ENCODE peak calls at places on chromosomes 3 and 15, in four cellular contexts. One of them, this sample, is unnamed.

GRCh38 chr3:151281671-151282334 is 3.5 kb upstream of the P2RY14 start:
- DNase-seq in H1: no peak
- DNase-seq in K562: no peak
- DNase-seq in HepG2: no peak
- DNase-seq in this sample: no peak

GRCh38 chr3:55327131-55327920 is 159.8 kb downstream of the WNT5A start:
- DNase-seq in H1: no peak
- DNase-seq in K562: no peak
- DNase-seq in HepG2: no peak
- DNase-seq in this sample: no peak

GRCh38 chr15:51132384-51133139 is 37.9 kb upstream of the TNFAIP8L3 start:
- DNase-seq in H1: no peak
- DNase-seq in K562: peak
- DNase-seq in HepG2: peak
- DNase-seq in this sample: no peak

GRCh38 chr3:55555866-55556621 is 68.9 kb upstream of the WNT5A start:
- DNase-seq in H1: no peak
- DNase-seq in K562: no peak
- DNase-seq in HepG2: no peak
- DNase-seq in this sample: no peak

GRCh38 chr3:120642368-120642948 is 39.6 kb downstream of the HGD start:
- DNase-seq in H1: no peak
- DNase-seq in K562: peak
- DNase-seq in HepG2: no peak
- DNase-seq in this sample: no peak

GRCh38 chr3:159605776-159606175 is 382.9 kb upstream of the IL12A start:
- DNase-seq in H1: no peak
- DNase-seq in K562: no peak
- DNase-seq in HepG2: no peak
- DNase-seq in this sample: no peak

GRCh38 chr3:103947062-103947461 is 1419.6 kb upstream of the ALCAM start:
- DNase-seq in H1: no peak
- DNase-seq in K562: no peak
- DNase-seq in HepG2: peak
- DNase-seq in this sample: no peak

GRCh38 chr3:197749601-197750395 is at the start of gene FYTTD1:
- DNase-seq in H1: no peak
- DNase-seq in K562: peak
- DNase-seq in HepG2: peak
- DNase-seq in this sample: no peak

GRCh38 chr15:63378946-63379345 is 2.7 kb downstream of the CA12 start:
- DNase-seq in H1: no peak
- DNase-seq in K562: no peak
- DNase-seq in HepG2: no peak
- DNase-seq in this sample: no peak

GRCh38 chr3:157405457-157405856 is 31.2 kb upstream of the PTX3 start:
- DNase-seq in H1: no peak
- DNase-seq in K562: no peak
- DNase-seq in HepG2: no peak
- DNase-seq in this sample: no peak

GRCh38 chr3:197285557-197285956 is 12.9 kb downstream of the DLG1 start:
- DNase-seq in H1: no peak
- DNase-seq in K562: no peak
- DNase-seq in HepG2: no peak
- DNase-seq in this sample: no peak

GRCh38 chr15:62464705-62465104 is 299.6 kb upstream of the C2CD4B start:
- DNase-seq in H1: no peak
- DNase-seq in K562: no peak
- DNase-seq in HepG2: no peak
- DNase-seq in this sample: no peak

GRCh38 chr15:52651868-52652267 is 27.3 kb downstream of the ATOSA start:
- DNase-seq in H1: peak
- DNase-seq in K562: peak
- DNase-seq in HepG2: peak
- DNase-seq in this sample: no peak

GRCh38 chr15:62288361-62289017 is 123.4 kb upstream of the C2CD4B start:
- DNase-seq in H1: no peak
- DNase-seq in K562: no peak
- DNase-seq in HepG2: no peak
- DNase-seq in this sample: no peak

GRCh38 chr3:36381311-36381956 is 1.1 kb downstream of the STAC start:
- DNase-seq in H1: no peak
- DNase-seq in K562: no peak
- DNase-seq in HepG2: no peak
- DNase-seq in this sample: no peak

GRCh38 chr3:102297259-102297658 is 137.6 kb upstream of the ZPLD1 start:
- DNase-seq in H1: no peak
- DNase-seq in K562: no peak
- DNase-seq in HepG2: no peak
- DNase-seq in this sample: no peak

GRCh38 chr3:37910666-37911400 is 49.2 kb downstream of the CTDSPL start:
- DNase-seq in H1: no peak
- DNase-seq in K562: no peak
- DNase-seq in HepG2: no peak
- DNase-seq in this sample: no peak

GRCh38 chr3:95154775-95155174 is 1091.9 kb downstream of the NSUN3 start:
- DNase-seq in H1: no peak
- DNase-seq in K562: no peak
- DNase-seq in HepG2: no peak
- DNase-seq in this sample: no peak

GRCh38 chr3:126523745-126524428 is at the start of gene CHST13:
- DNase-seq in H1: no peak
- DNase-seq in K562: peak
- DNase-seq in HepG2: peak
- DNase-seq in this sample: no peak

GRCh38 chr3:111035316-111035715 is 36.3 kb upstream of the NECTIN3 start:
- DNase-seq in H1: no peak
- DNase-seq in K562: no peak
- DNase-seq in HepG2: no peak
- DNase-seq in this sample: no peak

GRCh38 chr3:111035896-111036295 is 35.7 kb upstream of the NECTIN3 start:
- DNase-seq in H1: no peak
- DNase-seq in K562: no peak
- DNase-seq in HepG2: no peak
- DNase-seq in this sample: no peak

GRCh38 chr3:111045564-111045963 is 26.1 kb upstream of the NECTIN3 start:
- DNase-seq in H1: no peak
- DNase-seq in K562: no peak
- DNase-seq in HepG2: no peak
- DNase-seq in this sample: no peak

GRCh38 chr3:111040959-111041358 is 30.7 kb upstream of the NECTIN3 start:
- DNase-seq in H1: no peak
- DNase-seq in K562: no peak
- DNase-seq in HepG2: no peak
- DNase-seq in this sample: no peak
- TF ChIP-seq HDAC6 in H1: no peak
- TF ChIP-seq HDAC6 in K562: no peak
- TF ChIP-seq HDAC6 in HepG2: no peak
- TF ChIP-seq HDAC6 in this sample: no peak

GRCh38 chr3:117540583-117540982 is 831.0 kb downstream of the TUSC7 start:
- DNase-seq in H1: no peak
- DNase-seq in K562: no peak
- DNase-seq in HepG2: no peak
- DNase-seq in this sample: no peak
- TF ChIP-seq HDAC6 in H1: no peak
- TF ChIP-seq HDAC6 in K562: no peak
- TF ChIP-seq HDAC6 in HepG2: no peak
- TF ChIP-seq HDAC6 in this sample: no peak

GRCh38 chr3:141242035-141242721 is 10.6 kb downstream of the PXYLP1 start:
- DNase-seq in H1: no peak
- DNase-seq in K562: no peak
- DNase-seq in HepG2: no peak
- DNase-seq in this sample: no peak

GRCh38 chr3:141241248-141242034 is 9.8 kb downstream of the PXYLP1 start:
- DNase-seq in H1: no peak
- DNase-seq in K562: no peak
- DNase-seq in HepG2: no peak
- DNase-seq in this sample: no peak

GRCh38 chr3:141237701-141238521 is 6.3 kb downstream of the PXYLP1 start:
- DNase-seq in H1: no peak
- DNase-seq in K562: no peak
- DNase-seq in HepG2: no peak
- DNase-seq in this sample: no peak

GRCh38 chr3:141240290-141241247 is 8.9 kb downstream of the PXYLP1 start:
- DNase-seq in H1: no peak
- DNase-seq in K562: no peak
- DNase-seq in HepG2: no peak
- DNase-seq in this sample: no peak

GRCh38 chr3:141239551-141240281 is 8.1 kb downstream of the PXYLP1 start:
- DNase-seq in H1: no peak
- DNase-seq in K562: no peak
- DNase-seq in HepG2: no peak
- DNase-seq in this sample: no peak
- TF ChIP-seq HDAC6 in H1: no peak
- TF ChIP-seq HDAC6 in K562: no peak
- TF ChIP-seq HDAC6 in HepG2: no peak
- TF ChIP-seq HDAC6 in this sample: no peak

GRCh38 chr3:8996681-8997121 is 33.4 kb upstream of the RAD18 start:
- DNase-seq in H1: no peak
- DNase-seq in K562: no peak
- DNase-seq in HepG2: peak
- DNase-seq in this sample: no peak
- TF ChIP-seq HDAC6 in H1: no peak
- TF ChIP-seq HDAC6 in K562: no peak
- TF ChIP-seq HDAC6 in HepG2: no peak
- TF ChIP-seq HDAC6 in this sample: no peak